ENCODE peak calls at places on chromosomes 2 and 18, in six cellular contexts. One of them, this sample, is unnamed.

GRCh38 chr18:6547476-6547875 is 132.8 kb upstream of the L3MBTL4 start:
- DNase-seq in NB4: no peak
- DNase-seq in G401: no peak
- DNase-seq in non-pigmented ciliary epithelial cell: no peak
- DNase-seq in naive B cell: no peak
- DNase-seq in GM04503: no peak
- DNase-seq in this sample: no peak

GRCh38 chr18:78430171-78430857 is 549.3 kb upstream of the SALL3 start:
- DNase-seq in non-pigmented ciliary epithelial cell: no peak
- DNase-seq in NB4: no peak
- DNase-seq in GM04503: no peak
- DNase-seq in naive B cell: no peak
- DNase-seq in G401: no peak
- DNase-seq in this sample: no peak

GRCh38 chr2:31136732-31137131 is 1.5 kb downstream of the GALNT14 start:
- DNase-seq in non-pigmented ciliary epithelial cell: no peak
- DNase-seq in G401: no peak
- DNase-seq in naive B cell: peak
- DNase-seq in NB4: no peak
- DNase-seq in GM04503: no peak
- DNase-seq in this sample: no peak

GRCh38 chr2:212227755-212228154 is 310.8 kb downstream of the ERBB4 start:
- DNase-seq in NB4: peak
- DNase-seq in naive B cell: no peak
- DNase-seq in G401: peak
- DNase-seq in GM04503: peak
- DNase-seq in non-pigmented ciliary epithelial cell: peak
- DNase-seq in this sample: no peak

GRCh38 chr2:239283288-239283945 is 117.4 kb downstream of the HDAC4 start:
- DNase-seq in G401: no peak
- DNase-seq in non-pigmented ciliary epithelial cell: no peak
- DNase-seq in NB4: no peak
- DNase-seq in naive B cell: no peak
- DNase-seq in GM04503: no peak
- DNase-seq in this sample: no peak

GRCh38 chr2:1743396-1744150 is 742 bp downstream of the PXDN start:
- DNase-seq in GM04503: no peak
- DNase-seq in G401: no peak
- DNase-seq in naive B cell: no peak
- DNase-seq in NB4: peak
- DNase-seq in non-pigmented ciliary epithelial cell: no peak
- DNase-seq in this sample: no peak

GRCh38 chr2:120978359-120979050 is 242.8 kb downstream of the GLI2 start:
- DNase-seq in NB4: no peak
- DNase-seq in G401: no peak
- DNase-seq in GM04503: no peak
- DNase-seq in naive B cell: no peak
- DNase-seq in non-pigmented ciliary epithelial cell: no peak
- DNase-seq in this sample: no peak

GRCh38 chr2:70921031-70921430 is 14.7 kb upstream of the ATP6V1B1 start:
- DNase-seq in GM04503: no peak
- DNase-seq in naive B cell: no peak
- DNase-seq in non-pigmented ciliary epithelial cell: no peak
- DNase-seq in NB4: no peak
- DNase-seq in G401: no peak
- DNase-seq in this sample: no peak

GRCh38 chr18:43277164-43277600 is at the start of gene SYT4:
- DNase-seq in non-pigmented ciliary epithelial cell: peak
- DNase-seq in NB4: peak
- DNase-seq in G401: peak
- DNase-seq in naive B cell: no peak
- DNase-seq in GM04503: no peak
- DNase-seq in this sample: no peak

GRCh38 chr18:52716926-52717325 is 376.9 kb downstream of the DCC start:
- DNase-seq in GM04503: no peak
- DNase-seq in non-pigmented ciliary epithelial cell: peak
- DNase-seq in NB4: peak
- DNase-seq in G401: peak
- DNase-seq in naive B cell: no peak
- DNase-seq in this sample: no peak

GRCh38 chr2:207772081-207772843 is 2.6 kb upstream of the FZD5 start:
- DNase-seq in non-pigmented ciliary epithelial cell: no peak
- DNase-seq in GM04503: no peak
- DNase-seq in NB4: no peak
- DNase-seq in G401: no peak
- DNase-seq in naive B cell: no peak
- DNase-seq in this sample: no peak

GRCh38 chr2:219638948-219639341 is 11.5 kb downstream of the SLC4A3 start:
- DNase-seq in non-pigmented ciliary epithelial cell: no peak
- DNase-seq in NB4: no peak
- DNase-seq in G401: no peak
- DNase-seq in naive B cell: no peak
- DNase-seq in GM04503: peak
- DNase-seq in this sample: no peak

GRCh38 chr2:228705331-228705730 is 523.8 kb upstream of the SPHKAP start:
- DNase-seq in GM04503: no peak
- DNase-seq in G401: no peak
- DNase-seq in NB4: no peak
- DNase-seq in naive B cell: no peak
- DNase-seq in non-pigmented ciliary epithelial cell: no peak
- DNase-seq in this sample: no peak

GRCh38 chr2:172405673-172406072 is 21.7 kb upstream of the ITGA6 start:
- DNase-seq in non-pigmented ciliary epithelial cell: no peak
- DNase-seq in NB4: no peak
- DNase-seq in GM04503: no peak
- DNase-seq in G401: no peak
- DNase-seq in naive B cell: no peak
- DNase-seq in this sample: no peak

GRCh38 chr18:49691177-49691608 is 122.1 kb downstream of the ACAA2 start:
- DNase-seq in GM04503: peak
- DNase-seq in naive B cell: no peak
- DNase-seq in G401: no peak
- DNase-seq in non-pigmented ciliary epithelial cell: peak
- DNase-seq in NB4: peak
- DNase-seq in this sample: no peak

GRCh38 chr18:79924814-79925655 is 26.4 kb downstream of the SLC66A2 start:
- DNase-seq in G401: peak
- DNase-seq in non-pigmented ciliary epithelial cell: no peak
- DNase-seq in GM04503: no peak
- DNase-seq in naive B cell: no peak
- DNase-seq in NB4: no peak
- DNase-seq in this sample: no peak

GRCh38 chr2:19358242-19359020 is at the start of gene OSR1:
- DNase-seq in non-pigmented ciliary epithelial cell: no peak
- DNase-seq in NB4: no peak
- DNase-seq in G401: peak
- DNase-seq in naive B cell: no peak
- DNase-seq in GM04503: no peak
- DNase-seq in this sample: no peak

GRCh38 chr2:10879624-10880585 is 31.8 kb upstream of the KCNF1 start:
- DNase-seq in naive B cell: no peak
- DNase-seq in NB4: no peak
- DNase-seq in GM04503: no peak
- DNase-seq in non-pigmented ciliary epithelial cell: no peak
- DNase-seq in G401: no peak
- DNase-seq in this sample: no peak

GRCh38 chr2:48699377-48699951 is 56.1 kb downstream of the LHCGR start:
- DNase-seq in G401: no peak
- DNase-seq in naive B cell: no peak
- DNase-seq in non-pigmented ciliary epithelial cell: no peak
- DNase-seq in GM04503: no peak
- DNase-seq in NB4: no peak
- DNase-seq in this sample: no peak

GRCh38 chr18:23105581-23106219 is 29.6 kb upstream of the CABLES1 start:
- DNase-seq in GM04503: no peak
- DNase-seq in non-pigmented ciliary epithelial cell: no peak
- DNase-seq in G401: no peak
- DNase-seq in NB4: no peak
- DNase-seq in naive B cell: no peak
- DNase-seq in this sample: no peak

GRCh38 chr2:145006957-145007672 is 487.2 kb upstream of the ZEB2 start:
- DNase-seq in non-pigmented ciliary epithelial cell: peak
- DNase-seq in naive B cell: no peak
- DNase-seq in G401: no peak
- DNase-seq in NB4: peak
- DNase-seq in GM04503: peak
- DNase-seq in this sample: no peak

GRCh38 chr18:49846718-49847470 is 33.6 kb upstream of the ACAA2 start:
- DNase-seq in non-pigmented ciliary epithelial cell: no peak
- DNase-seq in naive B cell: no peak
- DNase-seq in G401: no peak
- DNase-seq in NB4: no peak
- DNase-seq in GM04503: no peak
- DNase-seq in this sample: no peak

GRCh38 chr2:196515041-196515440 is 124.5 kb upstream of the CCDC150 start:
- DNase-seq in naive B cell: no peak
- DNase-seq in NB4: no peak
- DNase-seq in G401: peak
- DNase-seq in GM04503: no peak
- DNase-seq in non-pigmented ciliary epithelial cell: no peak
- DNase-seq in this sample: no peak

GRCh38 chr2:23381498-23381897 is 3.5 kb upstream of the KLHL29 start:
- DNase-seq in G401: no peak
- DNase-seq in NB4: no peak
- DNase-seq in naive B cell: no peak
- DNase-seq in non-pigmented ciliary epithelial cell: no peak
- DNase-seq in GM04503: no peak
- DNase-seq in this sample: no peak

GRCh38 chr18:37107748-37108522 is 279.0 kb downstream of the KIAA1328 start:
- DNase-seq in naive B cell: no peak
- DNase-seq in G401: no peak
- DNase-seq in GM04503: no peak
- DNase-seq in NB4: no peak
- DNase-seq in non-pigmented ciliary epithelial cell: no peak
- DNase-seq in this sample: no peak

GRCh38 chr2:160484859-160485520 is 8.6 kb downstream of the RBMS1 start:
- DNase-seq in NB4: no peak
- DNase-seq in non-pigmented ciliary epithelial cell: no peak
- DNase-seq in G401: no peak
- DNase-seq in GM04503: no peak
- DNase-seq in naive B cell: no peak
- DNase-seq in this sample: no peak

GRCh38 chr18:3478262-3478978 is 28.4 kb downstream of the TGIF1 start:
- DNase-seq in NB4: peak
- DNase-seq in G401: peak
- DNase-seq in naive B cell: no peak
- DNase-seq in non-pigmented ciliary epithelial cell: no peak
- DNase-seq in GM04503: no peak
- DNase-seq in this sample: no peak

GRCh38 chr18:54163458-54163857 is 61.0 kb downstream of the MBD2 start:
- DNase-seq in naive B cell: no peak
- DNase-seq in GM04503: no peak
- DNase-seq in NB4: no peak
- DNase-seq in G401: no peak
- DNase-seq in non-pigmented ciliary epithelial cell: no peak
- DNase-seq in this sample: no peak

GRCh38 chr2:39615675-39616074 is 50.0 kb upstream of the TMEM178A start:
- DNase-seq in non-pigmented ciliary epithelial cell: no peak
- DNase-seq in G401: peak
- DNase-seq in GM04503: no peak
- DNase-seq in naive B cell: no peak
- DNase-seq in NB4: no peak
- DNase-seq in this sample: no peak

This sample was measured in effector memory CD4-positive, alpha-beta T cell.